ENCODE peak calls at places on chromosomes 5 and 9, in four cellular contexts. A is stimulated activated CD4-positive, alpha-beta T cell treated with anti-CD3 and anti-CD28 coated beads, Interleukin-4, amount 100 ng/mL, for 1 hour; X is SW480; R is endothelial cell of umbilical vein. W is an unnamed sample.

GRCh38 chr5:179263391-179264052 is 81.7 kb downstream of the ADAMTS2 start:
- DNase-seq in X (no peak), R (no peak), A (no peak), W (no peak)

GRCh38 chr5:1445313-1445894 is at the start of gene SLC6A3:
- DNase-seq in A (peak), R (no peak), X (no peak), W (no peak)

GRCh38 chr9:7935666-7936065 is 136.1 kb upstream of the DMAC1 start:
- DNase-seq in X (no peak), A (no peak), R (no peak), W (no peak)

GRCh38 chr9:121059998-121060636 is 10.0 kb upstream of the C5 start:
- DNase-seq in X (peak), R (peak), A (no peak), W (no peak)

GRCh38 chr5:132222649-132223038 is 5.0 kb downstream of the P4HA2 start:
- DNase-seq in A (no peak), X (no peak), R (no peak), W (no peak)

GRCh38 chr5:34914671-34915138 is 599 bp downstream of the RAD1 start:
- DNase-seq in X (peak), A (peak), R (no peak), W (no peak)

GRCh38 chr5:142699105-142699720 is 13.3 kb upstream of the FGF1 start:
- DNase-seq in A (peak), X (peak), R (peak), W (peak)

GRCh38 chr9:85290019-85290418 is 451.7 kb downstream of the AGTPBP1 start:
- DNase-seq in R (no peak), X (no peak), A (no peak), W (no peak)

GRCh38 chr5:125411163-125412050 is 665.0 kb upstream of the ZNF608 start:
- DNase-seq in X (no peak), R (no peak), A (no peak), W (no peak)

GRCh38 chr5:88251048-88251711 is 17.5 kb downstream of the TMEM161B start:
- DNase-seq in X (no peak), A (no peak), R (no peak), W (peak)

GRCh38 chr9:89481161-89481915 is 16.6 kb downstream of the SEMA4D start:
- DNase-seq in A (no peak), X (no peak), R (no peak), W (no peak)

GRCh38 chr5:29720954-29721353 is 1472.5 kb upstream of the CDH6 start:
- DNase-seq in R (no peak), A (no peak), X (no peak), W (no peak)

GRCh38 chr9:89458768-89459496 is 39.0 kb downstream of the SEMA4D start:
- DNase-seq in A (no peak), X (no peak), R (no peak), W (no peak)

GRCh38 chr5:55481293-55481900 is 53.4 kb downstream of the PLPP1 start:
- DNase-seq in R (no peak), A (no peak), X (no peak), W (no peak)

GRCh38 chr5:2052687-2053086 is 170.0 kb upstream of the IRX4 start:
- DNase-seq in X (no peak), A (no peak), R (no peak), W (no peak)

GRCh38 chr9:127739614-127740322 is 4.7 kb upstream of the TOR2A start:
- DNase-seq in R (no peak), X (no peak), A (no peak), W (no peak)

GRCh38 chr5:43073597-43074546 is 33.8 kb upstream of the ANXA2R start:
- DNase-seq in A (no peak), X (peak), R (peak), W (no peak)

GRCh38 chr5:128132499-128132898 is 48.9 kb downstream of the SLC12A2 start:
- DNase-seq in X (no peak), R (no peak), A (no peak), W (no peak)

GRCh38 chr5:68415177-68416085 is 199.9 kb downstream of the PIK3R1 start:
- DNase-seq in A (no peak), X (no peak), R (peak), W (no peak)

GRCh38 chr5:177508217-177508611 is 1.4 kb downstream of the DOK3 start:
- DNase-seq in A (no peak), X (no peak), R (no peak), W (no peak)

GRCh38 chr9:131289301-131290038 is at the start of gene PLPP7:
- DNase-seq in A (no peak), X (no peak), R (peak), W (no peak)

GRCh38 chr9:94922098-94922607 is 195.7 kb downstream of the AOPEP start:
- DNase-seq in R (peak), X (peak), A (no peak), W (no peak)

GRCh38 chr9:124799274-124800006 is 22.5 kb downstream of the OLFML2A start:
- DNase-seq in R (no peak), A (no peak), X (no peak), W (no peak)

GRCh38 chr9:136626066-136626725 is 36.5 kb upstream of the EGFL7 start:
- DNase-seq in A (no peak), X (no peak), R (no peak), W (no peak)

GRCh38 chr5:171852255-171852681 is 66.7 kb downstream of the SMIM23 start:
- DNase-seq in X (no peak), R (no peak), A (no peak), W (no peak)

GRCh38 chr9:86720893-86721698 is 226.2 kb downstream of the GAS1 start:
- DNase-seq in R (no peak), X (no peak), A (no peak), W (no peak)

GRCh38 chr5:123874600-123875201 is 362.7 kb downstream of the CSNK1G3 start:
- DNase-seq in X (peak), A (no peak), R (peak), W (no peak)

GRCh38 chr9:2158729-2159128 is 143.6 kb downstream of the SMARCA2 start:
- DNase-seq in X (no peak), A (no peak), R (no peak), W (no peak)

GRCh38 chr5:164002653-164003052 is 497.2 kb downstream of the MAT2B start:
- DNase-seq in R (no peak), X (no peak), A (no peak), W (no peak)

GRCh38 chr5:103333376-103333775 is 74.8 kb downstream of the MACIR start:
- DNase-seq in A (no peak), X (no peak), R (no peak), W (no peak)

GRCh38 chr9:16429671-16430070 is 440.8 kb downstream of the BNC2 start:
- DNase-seq in A (no peak), R (no peak), X (no peak), W (no peak)

GRCh38 chr5:98767563-98767962 is 5.9 kb upstream of the RGMB start:
- DNase-seq in X (no peak), R (no peak), A (no peak), W (no peak)

GRCh38 chr5:170269579-170269978 is 28.0 kb downstream of the LCP2 start:
- DNase-seq in R (peak), A (peak), X (no peak), W (peak)

GRCh38 chr5:80793354-80793753 is 138.6 kb upstream of the DHFR start:
- DNase-seq in A (no peak), X (no peak), R (no peak), W (no peak)

GRCh38 chr9:135103001-135103446 is 15.6 kb downstream of the OLFM1 start:
- DNase-seq in X (no peak), R (no peak), A (no peak), W (no peak)

GRCh38 chr9:72315510-72316287 is 49.3 kb downstream of the ZFAND5 start:
- DNase-seq in R (no peak), X (peak), A (no peak), W (no peak)

GRCh38 chr9:129266536-129266935 is 88.5 kb upstream of the IER5L start:
- DNase-seq in X (no peak), A (no peak), R (no peak), W (no peak)

GRCh38 chr9:4228606-4229005 is 71.3 kb downstream of the GLIS3 start:
- DNase-seq in R (peak), X (peak), A (no peak), W (no peak)

GRCh38 chr9:34606190-34606589 is 5.7 kb downstream of the RPP25L start:
- DNase-seq in R (no peak), A (no peak), X (no peak), W (no peak)